ENCODE peak calls at places on chromosomes 11 and 22, in ten cellular contexts. R, L, W, T, E, Q, P, B, F and O are unnamed samples.

GRCh38 chr11:66326261-66327111 is 9.6 kb upstream of the CD248 start:
- DNase-seq in R (no peak), L (no peak), W (no peak), T (peak), E (no peak), Q (no peak), P (no peak), B (peak), F (no peak), O (no peak)

GRCh38 chr11:15563054-15563453 is 448.3 kb downstream of the INSC start:
- DNase-seq in R (no peak), L (no peak), W (no peak), T (no peak), E (no peak), Q (no peak), P (no peak), B (no peak), F (no peak), O (no peak)

GRCh38 chr22:44485494-44485893 is 12.5 kb downstream of the RTL6 start:
- DNase-seq in R (no peak), L (no peak), W (no peak), T (no peak), E (no peak), Q (no peak), P (no peak), B (no peak), F (no peak), O (no peak)

GRCh38 chr11:62472063-62472884 is 53.4 kb downstream of the SCGB1A1 start:
- DNase-seq in R (no peak), L (no peak), W (peak), T (no peak), E (peak), Q (peak), P (no peak), B (no peak), F (peak), O (no peak)

GRCh38 chr11:99585606-99586005 is 564.9 kb downstream of the CNTN5 start:
- DNase-seq in R (no peak), L (no peak), W (no peak), T (no peak), E (no peak), Q (no peak), P (no peak), B (no peak), F (no peak), O (no peak)

GRCh38 chr11:117884994-117885393 is 8.5 kb upstream of the FXYD6 start:
- DNase-seq in R (no peak), L (no peak), W (peak), T (no peak), E (peak), Q (no peak), P (no peak), B (peak), F (no peak), O (no peak)

GRCh38 chr11:17396598-17397310 is 8.3 kb upstream of the KCNJ11 start:
- DNase-seq in R (peak), L (no peak), W (no peak), T (no peak), E (no peak), Q (no peak), P (no peak), B (no peak), F (no peak), O (no peak)

GRCh38 chr11:45751430-45751829 is 53.5 kb upstream of the SLC35C1 start:
- DNase-seq in R (no peak), L (no peak), W (no peak), T (no peak), E (no peak), Q (no peak), P (no peak), B (peak), F (no peak), O (no peak)

GRCh38 chr11:32584921-32585320 is 1.3 kb downstream of the EIF3M start:
- DNase-seq in R (no peak), L (no peak), W (no peak), T (no peak), E (peak), Q (peak), P (no peak), B (no peak), F (peak), O (no peak)

GRCh38 chr11:102653744-102654291 is 28.7 kb upstream of the MMP20 start:
- DNase-seq in R (no peak), L (no peak), W (peak), T (no peak), E (peak), Q (peak), P (no peak), B (no peak), F (no peak), O (no peak)

GRCh38 chr11:130194241-130195023 is 34.9 kb downstream of the ST14 start:
- DNase-seq in R (no peak), L (no peak), W (no peak), T (no peak), E (no peak), Q (no peak), P (no peak), B (no peak), F (no peak), O (no peak)

GRCh38 chr11:122242731-122243130 is 126.7 kb upstream of the BLID start:
- DNase-seq in R (no peak), L (no peak), W (no peak), T (peak), E (no peak), Q (no peak), P (no peak), B (no peak), F (no peak), O (no peak)

GRCh38 chr11:91788764-91789163 is 435.9 kb upstream of the FAT3 start:
- DNase-seq in R (no peak), L (no peak), W (no peak), T (no peak), E (no peak), Q (no peak), P (no peak), B (no peak), F (no peak), O (no peak)

GRCh38 chr22:21778705-21779363 is 43.2 kb upstream of the YPEL1 start:
- DNase-seq in R (no peak), L (no peak), W (peak), T (no peak), E (peak), Q (no peak), P (no peak), B (no peak), F (no peak), O (no peak)

GRCh38 chr11:104956528-104956927 is 11.8 kb downstream of the CASP4 start:
- DNase-seq in R (no peak), L (no peak), W (no peak), T (no peak), E (peak), Q (peak), P (no peak), B (no peak), F (no peak), O (no peak)

GRCh38 chr22:17910561-17911311 is 113.6 kb downstream of the MICAL3 start:
- DNase-seq in R (no peak), L (peak), W (peak), T (peak), E (peak), Q (peak), P (no peak), B (peak), F (peak), O (no peak)

GRCh38 chr22:31635638-31636306 is 26.2 kb downstream of the PISD start:
- DNase-seq in R (no peak), L (no peak), W (no peak), T (no peak), E (no peak), Q (no peak), P (peak), B (no peak), F (no peak), O (no peak)

GRCh38 chr11:116515666-116516184 is 257.1 kb downstream of the BUD13 start:
- DNase-seq in R (no peak), L (no peak), W (no peak), T (no peak), E (no peak), Q (no peak), P (no peak), B (peak), F (no peak), O (no peak)

GRCh38 chr11:116512841-116513240 is 259.9 kb downstream of the BUD13 start:
- DNase-seq in R (no peak), L (no peak), W (no peak), T (no peak), E (no peak), Q (no peak), P (no peak), B (peak), F (no peak), O (no peak)

GRCh38 chr11:116511684-116512083 is 261.1 kb downstream of the BUD13 start:
- DNase-seq in R (no peak), L (no peak), W (no peak), T (no peak), E (no peak), Q (no peak), P (no peak), B (peak), F (no peak), O (no peak)

GRCh38 chr11:116513278-116513823 is 259.4 kb downstream of the BUD13 start:
- DNase-seq in R (no peak), L (no peak), W (no peak), T (no peak), E (no peak), Q (no peak), P (no peak), B (peak), F (no peak), O (no peak)

GRCh38 chr11:116513894-116514293 is 258.9 kb downstream of the BUD13 start:
- DNase-seq in R (no peak), L (no peak), W (peak), T (peak), E (no peak), Q (no peak), P (no peak), B (peak), F (peak), O (no peak)
- TF ChIP-seq CTCF in R (peak), L (peak), W (peak), T (no peak), E (no peak), Q (no peak), P (peak), B (peak), F (peak), O (no peak)

DNA sequence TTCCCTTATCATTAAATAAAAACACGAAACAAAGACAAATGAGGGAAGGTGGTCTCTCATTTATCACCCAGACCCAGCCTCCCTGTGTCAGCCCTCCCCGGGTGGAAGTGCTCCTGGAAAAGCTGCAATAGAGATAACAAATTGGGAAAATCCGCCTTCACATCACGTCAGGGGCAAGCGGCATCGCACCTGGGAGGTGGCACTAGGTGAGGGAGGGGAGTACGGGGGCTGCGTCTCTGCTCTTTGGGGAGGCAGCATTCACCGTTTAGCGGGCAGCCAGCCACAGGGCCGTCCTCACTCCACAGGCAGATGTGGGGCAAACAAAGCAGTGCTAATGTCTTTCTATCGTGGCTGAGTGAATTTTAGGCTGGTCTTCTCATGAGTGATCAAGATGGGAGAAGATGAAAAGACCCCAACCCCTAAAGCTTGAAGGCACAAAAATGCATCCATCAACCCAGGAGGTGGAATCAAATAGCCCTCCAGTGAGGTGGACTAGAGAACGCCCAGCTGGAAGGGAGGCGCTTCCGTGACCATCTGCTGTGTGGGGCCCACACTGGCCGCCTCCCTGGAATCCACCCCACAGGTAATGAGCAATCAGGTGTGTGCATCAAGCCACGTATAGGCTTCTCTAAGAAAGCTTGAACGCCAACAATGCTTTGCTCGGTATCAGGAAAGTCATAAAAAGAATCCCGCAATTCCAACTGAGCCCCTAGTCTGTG is 629.5 kb downstream of the BRD1 start:
- DNase-seq in R (no peak), L (no peak), W (no peak), T (no peak), E (no peak), Q (no peak), P (no peak), B (no peak), F (no peak), O (no peak)
- TF ChIP-seq CTCF in R (no peak), L (no peak), W (no peak), T (no peak), E (no peak), Q (no peak), P (no peak), B (no peak), F (no peak), O (no peak)

DNA sequence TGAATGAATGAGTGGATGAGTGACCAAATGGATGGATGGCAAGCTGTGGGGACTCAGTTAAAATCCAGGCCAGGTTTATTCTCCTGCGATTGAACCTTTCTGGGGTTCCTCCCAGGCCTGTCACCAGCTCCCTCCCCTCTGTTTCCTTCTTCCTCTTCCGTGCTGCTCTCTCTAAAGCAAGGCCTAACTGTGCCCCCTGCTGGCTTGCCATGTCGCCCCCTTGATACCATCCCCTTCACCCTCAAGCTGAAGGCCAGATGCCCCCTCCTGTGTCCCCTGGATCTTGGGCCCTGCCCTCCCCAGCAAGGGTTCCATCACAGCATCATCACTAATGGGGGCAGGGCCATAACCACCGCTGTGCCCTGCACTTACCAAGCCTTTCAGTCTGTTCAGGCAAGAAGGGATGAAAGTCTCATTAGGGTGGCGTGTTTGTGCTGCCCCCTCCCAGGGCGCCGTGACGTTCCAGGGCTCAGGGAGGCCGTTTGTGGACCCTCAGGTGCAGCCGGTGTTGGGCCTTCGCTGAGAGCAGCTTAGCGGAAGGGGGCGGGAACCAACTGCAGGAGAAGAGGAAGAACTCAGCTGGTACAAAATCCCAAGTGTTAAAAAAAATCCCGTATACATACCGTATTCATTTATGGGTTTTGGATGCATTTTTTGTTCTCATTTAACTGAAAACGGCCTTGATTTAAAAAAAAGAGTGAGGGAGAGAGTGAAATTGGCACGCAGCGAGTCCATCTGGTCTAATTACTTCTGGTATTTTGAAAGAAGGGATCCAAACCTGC is 69.9 kb downstream of the MPPED1 start:
- DNase-seq in R (peak), L (no peak), W (no peak), T (no peak), E (no peak), Q (no peak), P (no peak), B (no peak), F (peak), O (no peak)
- TF ChIP-seq CTCF in R (peak), L (no peak), W (no peak), T (no peak), E (peak), Q (no peak), P (no peak), B (peak), F (no peak), O (no peak)

GRCh38 chr11:120929090-120929489 is 94.8 kb upstream of the TBCEL start:
- DNase-seq in R (no peak), L (no peak), W (no peak), T (no peak), E (no peak), Q (no peak), P (no peak), B (no peak), F (no peak), O (no peak)

GRCh38 chr11:120932305-120932905 is 91.5 kb upstream of the TBCEL start:
- DNase-seq in R (no peak), L (no peak), W (no peak), T (no peak), E (no peak), Q (no peak), P (no peak), B (no peak), F (peak), O (no peak)

GRCh38 chr11:120931057-120931779 is 92.7 kb upstream of the TBCEL start:
- DNase-seq in R (no peak), L (no peak), W (no peak), T (no peak), E (no peak), Q (no peak), P (no peak), B (no peak), F (no peak), O (no peak)

GRCh38 chr11:120928506-120929062 is 95.3 kb upstream of the TBCEL start:
- DNase-seq in R (no peak), L (no peak), W (no peak), T (no peak), E (no peak), Q (no peak), P (no peak), B (no peak), F (peak), O (no peak)

GRCh38 chr11:120929664-120930154 is 94.2 kb upstream of the TBCEL start:
- DNase-seq in R (peak), L (no peak), W (peak), T (peak), E (peak), Q (peak), P (peak), B (peak), F (peak), O (no peak)
- TF ChIP-seq CTCF in R (peak), L (peak), W (peak), T (peak), E (peak), Q (peak), P (peak), B (peak), F (peak), O (no peak)

DNA sequence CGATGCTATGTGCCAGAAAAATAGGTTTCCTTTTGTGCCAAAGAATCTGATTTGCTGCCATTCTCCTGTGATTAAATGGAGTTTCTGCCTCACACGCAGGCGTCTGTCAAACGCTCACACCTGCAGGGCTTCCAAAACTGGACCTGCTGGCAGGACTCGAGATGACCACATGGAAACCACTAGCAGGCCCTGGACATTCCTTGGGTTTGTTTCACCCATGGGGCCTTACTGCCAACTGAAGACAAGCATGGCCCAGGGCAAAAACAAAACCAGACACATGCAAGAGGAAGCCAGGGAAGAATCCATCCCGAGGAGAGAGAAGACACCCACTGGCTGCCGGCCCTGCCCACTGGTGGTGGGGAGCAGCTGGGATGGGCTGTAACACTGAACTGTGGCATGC is 55.9 kb upstream of the MN1 start:
- DNase-seq in R (no peak), L (peak), W (peak), T (no peak), E (no peak), Q (no peak), P (no peak), B (no peak), F (no peak), O (no peak)
- TF ChIP-seq CTCF in R (no peak), L (no peak), W (no peak), T (no peak), E (no peak), Q (no peak), P (no peak), B (no peak), F (no peak), O (no peak)

GRCh38 chr11:69662021-69662698 is 13.0 kb downstream of the LTO1 start:
- DNase-seq in R (no peak), L (no peak), W (no peak), T (no peak), E (no peak), Q (no peak), P (peak), B (no peak), F (no peak), O (no peak)
- TF ChIP-seq CTCF in R (peak), L (peak), W (no peak), T (no peak), E (peak), Q (no peak), P (no peak), B (peak), F (peak), O (no peak)

DNA sequence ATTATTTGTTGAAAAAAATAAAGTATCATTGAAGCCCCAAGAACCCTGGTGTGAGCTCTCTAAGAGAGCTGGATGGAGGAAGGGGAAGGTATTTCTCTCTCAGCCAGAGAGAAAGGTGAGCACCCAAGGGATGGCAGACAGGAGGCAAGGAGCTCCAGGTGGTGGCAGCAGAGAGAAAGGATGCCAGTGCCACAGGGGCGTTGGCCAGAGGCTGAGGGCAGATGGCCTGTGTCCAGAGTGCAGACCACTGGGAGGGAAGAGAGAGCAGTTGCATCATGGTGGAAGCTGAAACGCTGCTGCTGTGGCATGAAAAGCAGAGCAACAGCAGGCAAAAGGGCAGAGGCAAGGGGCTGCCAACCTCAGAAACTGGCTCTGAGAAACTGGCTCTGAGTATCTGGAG is 8.5 kb downstream of the SPON1 start:
- DNase-seq in R (no peak), L (no peak), W (no peak), T (no peak), E (peak), Q (peak), P (no peak), B (peak), F (peak), O (no peak)
- TF ChIP-seq CTCF in R (peak), L (peak), W (peak), T (no peak), E (peak), Q (no peak), P (peak), B (peak), F (no peak), O (no peak)

DNA sequence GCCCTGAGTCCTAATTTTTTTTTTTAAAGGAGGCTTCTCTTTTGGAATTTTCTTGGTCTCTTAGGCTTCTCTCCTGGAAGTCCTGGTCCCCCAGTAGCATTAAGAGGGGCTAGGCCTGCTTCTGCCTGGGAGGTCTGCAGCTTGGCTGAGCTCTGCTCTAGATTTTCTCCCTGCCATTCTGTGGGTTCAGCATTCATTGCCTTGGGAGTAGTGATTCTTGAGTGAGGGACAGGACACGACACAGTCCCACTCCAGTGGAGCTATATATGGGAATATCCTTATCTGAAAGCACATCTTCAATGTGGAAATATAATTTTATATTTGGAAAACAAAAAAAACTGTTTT is 3.7 kb downstream of the IGSF22 start:
- DNase-seq in R (no peak), L (no peak), W (no peak), T (no peak), E (no peak), Q (no peak), P (no peak), B (no peak), F (no peak), O (no peak)
- TF ChIP-seq CTCF in R (no peak), L (no peak), W (no peak), T (no peak), E (no peak), Q (peak), P (peak), B (no peak), F (no peak), O (peak)

DNA sequence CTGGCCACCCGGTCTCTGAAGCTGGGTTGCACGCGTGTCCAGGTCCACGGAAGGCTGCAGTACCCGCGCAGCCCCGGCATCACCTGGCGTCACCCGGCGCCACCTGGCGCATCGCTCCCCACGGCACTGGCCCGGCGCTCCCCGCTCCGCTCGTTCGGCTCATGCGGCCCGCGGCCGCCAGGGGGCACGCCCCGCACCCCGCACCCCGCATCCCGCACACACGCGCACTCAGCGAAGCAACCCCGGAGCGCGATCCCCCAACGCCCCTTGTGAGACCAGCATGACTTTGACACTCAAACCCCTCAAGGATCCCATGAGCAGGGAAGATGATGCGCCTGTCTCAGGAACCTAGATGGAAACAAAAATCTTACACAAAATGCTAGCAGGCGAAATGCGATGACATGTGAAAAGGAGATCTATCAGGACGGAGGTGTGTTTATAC is 11.9 kb downstream of the B3GNT6 start:
- DNase-seq in R (peak), L (no peak), W (no peak), T (no peak), E (peak), Q (peak), P (peak), B (peak), F (peak), O (no peak)
- TF ChIP-seq CTCF in R (peak), L (peak), W (peak), T (peak), E (peak), Q (peak), P (peak), B (peak), F (peak), O (no peak)